ENCODE peak calls at places on chromosome 19, in eight cellular contexts. H is endothelial cell of umbilical vein, D is lung, I is mammary epithelial cell, L is Caco-2, Y is heart right ventricle, P is ovary, Z is mucosa of descending colon. B is an unnamed sample.

GRCh38 chr19:12828494-12828893 is 5.9 kb downstream of the RTBDN start:
- DNase-seq in Y (no peak), Z (peak), H (no peak), L (peak), P (peak), I (no peak), D (no peak), B (peak)

GRCh38 chr19:46791944-46792343 is 3.5 kb upstream of the SLC1A5 start:
- DNase-seq in Z (no peak), L (no peak), I (no peak), H (no peak), D (no peak), P (no peak), Y (no peak), B (no peak)

GRCh38 chr19:46528601-46529447 is 33.2 kb upstream of the PNMA8B start:
- DNase-seq in P (no peak), I (no peak), L (no peak), Y (no peak), H (no peak), D (no peak), Z (no peak), B (no peak)

GRCh38 chr19:57351867-57352266 is 796 bp downstream of the ZNF304 start:
- DNase-seq in P (no peak), I (peak), Z (no peak), D (no peak), Y (no peak), L (no peak), H (no peak), B (no peak)

GRCh38 chr19:16293133-16294085 is 31.2 kb upstream of the KLF2 start:
- DNase-seq in Y (peak), L (peak), Z (peak), P (peak), H (peak), I (no peak), D (peak), B (peak)

GRCh38 chr19:9586764-9587163 is 2.5 kb upstream of the ZNF121 start:
- DNase-seq in I (peak), P (peak), Z (peak), H (peak), Y (peak), D (peak), L (peak), B (peak)

GRCh38 chr19:54403054-54403453 is 12.2 kb upstream of the TTYH1 start:
- DNase-seq in D (no peak), Y (no peak), L (no peak), H (no peak), P (no peak), I (no peak), Z (no peak), B (no peak)

GRCh38 chr19:2732157-2732725 is 7.6 kb downstream of the SLC39A3 start:
- DNase-seq in Z (no peak), H (no peak), Y (no peak), D (no peak), P (no peak), L (no peak), I (no peak), B (no peak)

GRCh38 chr19:18074192-18074591 is 12.5 kb downstream of the IL12RB1 start:
- DNase-seq in Y (no peak), P (no peak), H (no peak), I (no peak), D (no peak), L (no peak), Z (no peak), B (no peak)

GRCh38 chr19:35226748-35227147 is 1.8 kb downstream of the FAM187B start:
- DNase-seq in D (no peak), I (no peak), Y (no peak), L (no peak), P (no peak), H (no peak), Z (no peak), B (no peak)

GRCh38 chr19:19137556-19138109 is 645 bp downstream of the TMEM161A start:
- DNase-seq in I (no peak), D (no peak), P (peak), Y (no peak), Z (peak), L (no peak), H (no peak), B (peak)

GRCh38 chr19:1266818-1267440 is 2.2 kb upstream of the CIRBP start:
- DNase-seq in L (no peak), Z (peak), I (no peak), P (peak), H (peak), D (peak), Y (peak), B (peak)

GRCh38 chr19:15488489-15489226 is 9.4 kb upstream of the PGLYRP2 start:
- DNase-seq in P (no peak), L (no peak), I (no peak), Z (no peak), H (no peak), D (no peak), Y (peak), B (peak)

GRCh38 chr19:8515317-8515716 is 1.4 kb upstream of the ZNF414 start:
- DNase-seq in H (no peak), Z (no peak), P (no peak), L (no peak), D (no peak), Y (no peak), I (no peak), B (no peak)

GRCh38 chr19:43078311-43078710 is 4.2 kb downstream of the PSG2 start:
- DNase-seq in Y (no peak), H (no peak), P (no peak), D (no peak), Z (no peak), I (peak), L (no peak), B (peak)

GRCh38 chr19:56707821-56708220 is 36.3 kb upstream of the ZNF835 start:
- DNase-seq in Y (no peak), H (no peak), Z (no peak), L (no peak), D (no peak), P (no peak), I (no peak), B (no peak)

GRCh38 chr19:47603706-47604310 is 5.1 kb upstream of the BICRA start:
- DNase-seq in L (no peak), Y (no peak), D (no peak), H (no peak), I (no peak), P (no peak), Z (no peak), B (no peak)

GRCh38 chr19:55638864-55639359 is 1.9 kb upstream of the ZNF580 start:
- DNase-seq in H (no peak), L (peak), Y (peak), I (no peak), Z (peak), P (no peak), D (no peak), B (peak)
- TF ChIP-seq CTCF in H (peak), L (peak), Y (no peak), I (peak), Z (no peak), P (no peak), D (no peak), B (peak)

DNA sequence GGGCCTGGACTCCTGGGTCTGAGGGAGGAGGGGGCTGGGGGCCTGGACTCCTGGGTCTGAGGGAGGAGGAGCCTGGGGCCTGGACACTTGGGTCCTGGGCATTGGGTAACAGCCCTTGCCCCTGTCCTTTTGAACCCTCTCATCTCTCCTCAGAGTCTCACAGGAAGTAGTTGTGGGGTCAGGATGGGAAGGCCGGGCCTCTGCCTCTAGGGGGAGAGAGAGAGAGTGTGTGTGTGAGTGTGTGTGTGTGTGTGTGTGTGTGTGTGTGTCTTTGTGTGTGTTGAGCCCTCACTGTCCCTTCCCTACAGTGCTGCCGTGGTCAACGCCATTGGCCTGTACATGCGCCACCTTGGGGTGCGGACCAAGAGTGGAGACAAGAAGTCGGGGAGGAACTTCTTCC is 10.9 kb downstream of the ARHGEF1 start:
- DNase-seq in H (no peak), Z (no peak), P (no peak), I (no peak), L (peak), Y (no peak), D (no peak), B (no peak)
- TF ChIP-seq CTCF in H (no peak), Z (no peak), P (no peak), I (no peak), L (no peak), Y (no peak), D (no peak), B (peak)

DNA sequence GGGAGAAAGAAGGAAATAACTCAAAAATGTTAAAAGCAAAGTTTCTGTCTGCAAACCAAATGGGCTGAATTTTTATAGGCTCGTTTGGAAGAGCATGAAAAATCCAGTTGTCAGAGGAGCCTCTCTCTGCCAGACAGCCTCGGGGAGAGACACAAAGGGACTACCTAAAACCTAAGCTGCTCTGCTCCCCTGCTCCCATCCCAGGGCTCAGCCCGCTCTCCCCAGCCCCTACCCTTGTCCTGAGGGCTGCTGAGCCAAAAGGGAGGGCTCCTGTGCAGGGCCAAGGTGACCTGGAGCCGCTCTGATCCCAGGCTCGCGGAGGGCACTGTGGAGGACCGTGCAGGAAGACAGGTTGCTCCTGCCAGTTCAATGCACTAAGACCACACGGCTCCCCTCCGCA is 96.7 kb upstream of the UQCRFS1 start:
- DNase-seq in Y (no peak), H (no peak), Z (no peak), I (no peak), P (no peak), L (no peak), D (no peak), B (no peak)
- TF ChIP-seq CTCF in Y (no peak), H (no peak), Z (no peak), I (no peak), P (no peak), L (no peak), D (no peak), B (no peak)

GRCh38 chr19:52789440-52789839 is 2.8 kb upstream of the ZNF600 start:
- DNase-seq in P (no peak), Z (no peak), H (no peak), Y (no peak), D (no peak), I (no peak), L (no peak), B (no peak)
- TF ChIP-seq CTCF in P (no peak), Z (no peak), H (no peak), Y (no peak), D (no peak), I (no peak), L (no peak), B (no peak)